ENCODE peak calls at places on chromosome 3, in eight cellular contexts. Q is Panc1, I is HCT116, X is GM23338, Y is upper lobe of left lung, B is K562, N is HepG2, W is GM12878. R is an unnamed sample.

GRCh38 chr3:108806316-108806715 is 16.3 kb upstream of the TRAT1 start:
- ATAC-seq in Q (no peak), I (no peak), X (no peak), Y (no peak), B (no peak), N (no peak), W (no peak), R (no peak)

GRCh38 chr3:124172297-124172696 is 180.4 kb upstream of the ROPN1 start:
- ATAC-seq in Q (no peak), I (no peak), X (no peak), Y (no peak), B (no peak), N (no peak), W (no peak), R (no peak)

GRCh38 chr3:158737410-158737809 is 5.2 kb upstream of the RARRES1 start:
- ATAC-seq in Q (no peak), I (no peak), X (no peak), Y (no peak), B (no peak), N (no peak), W (no peak), R (no peak)

GRCh38 chr3:159150176-159150575 is 348.3 kb downstream of the MFSD1 start:
- ATAC-seq in Q (no peak), I (peak), X (peak), Y (no peak), B (no peak), N (no peak), W (no peak), R (no peak)

GRCh38 chr3:125043599-125044151 is 12.1 kb downstream of the HEG1 start:
- ATAC-seq in Q (no peak), I (no peak), X (peak), Y (peak), B (no peak), N (no peak), W (no peak), R (peak)

GRCh38 chr3:11452988-11453847 is 181.0 kb downstream of the ATG7 start:
- ATAC-seq in Q (peak), I (no peak), X (no peak), Y (peak), B (no peak), N (no peak), W (no peak), R (peak)

GRCh38 chr3:99681976-99682375 is 43.6 kb downstream of the COL8A1 start:
- ATAC-seq in Q (no peak), I (no peak), X (no peak), Y (no peak), B (no peak), N (no peak), W (no peak), R (no peak)

GRCh38 chr3:122077293-122078234 is 22.4 kb downstream of the CD86 start:
- ATAC-seq in Q (no peak), I (no peak), X (no peak), Y (peak), B (no peak), N (peak), W (peak), R (peak)

GRCh38 chr3:66797916-66798560 is 200.1 kb upstream of the KBTBD8 start:
- ATAC-seq in Q (no peak), I (no peak), X (peak), Y (peak), B (no peak), N (no peak), W (no peak), R (peak)
- H3K4me3 ChIP-seq in Q (no peak), I (no peak), X (peak), Y (no peak), B (no peak), N (no peak), W (no peak), R (no peak)

DNA sequence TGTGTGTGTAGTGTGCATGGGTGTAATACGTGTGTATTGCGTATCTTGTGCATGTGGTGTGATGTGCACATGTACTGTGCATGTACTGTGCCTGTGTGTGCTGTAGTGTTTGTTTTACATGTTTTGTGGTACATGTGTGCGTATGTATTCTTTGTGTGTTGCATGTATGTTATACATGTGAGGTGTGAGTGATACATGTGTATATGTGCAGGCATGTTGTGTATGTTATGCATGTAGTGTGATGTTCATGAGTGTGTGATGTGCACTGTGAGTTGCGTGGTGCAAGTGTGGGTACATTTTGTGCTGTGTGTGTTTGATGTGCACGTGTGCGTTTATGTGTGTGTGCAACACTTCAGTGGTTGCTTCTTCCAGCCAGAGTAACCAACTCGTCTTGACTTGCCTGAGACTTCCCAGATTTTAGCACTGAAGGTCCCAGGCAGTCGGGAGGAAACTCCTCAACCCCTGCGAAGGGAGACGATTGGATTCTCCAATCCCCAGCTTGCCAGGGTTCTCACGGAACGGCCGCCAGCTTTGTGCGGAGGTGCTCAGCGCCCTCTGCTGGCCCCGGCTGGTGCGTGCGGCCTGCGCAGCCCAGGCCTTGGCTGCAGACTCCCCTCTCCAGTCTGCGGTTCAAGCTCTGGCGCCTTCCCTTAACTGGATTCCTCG is 3.6 kb downstream of the GALNT15 start:
- ATAC-seq in Q (peak), I (peak), X (peak), Y (peak), B (peak), N (peak), W (peak), R (peak)
- TF ChIP-seq POLR2AphosphoS5 in Q (no peak), I (no peak), X (no peak), Y (no peak), B (no peak), N (no peak), W (no peak), R (peak)

GRCh38 chr3:43288366-43288765 is 2.0 kb downstream of the SNRK start:
- ATAC-seq in Q (no peak), I (no peak), X (no peak), Y (peak), B (no peak), N (peak), W (peak), R (no peak)
- H3K27ac ChIP-seq in Q (peak), I (no peak), X (no peak), Y (peak), B (no peak), N (peak), W (peak), R (peak)

GRCh38 chr3:120563356-120564022 is 32.6 kb upstream of the NDUFB4 start:
- ATAC-seq in Q (no peak), I (no peak), X (no peak), Y (no peak), B (no peak), N (no peak), W (no peak), R (no peak)

GRCh38 chr3:120558784-120559227 is 37.3 kb upstream of the NDUFB4 start:
- ATAC-seq in Q (peak), I (peak), X (peak), Y (peak), B (peak), N (peak), W (peak), R (peak)

GRCh38 chr3:120559228-120560061 is 36.7 kb upstream of the NDUFB4 start:
- ATAC-seq in Q (peak), I (peak), X (peak), Y (peak), B (peak), N (peak), W (peak), R (peak)

GRCh38 chr3:120561251-120562045 is 34.7 kb upstream of the NDUFB4 start:
- ATAC-seq in Q (peak), I (peak), X (peak), Y (peak), B (peak), N (peak), W (peak), R (peak)

DNA sequence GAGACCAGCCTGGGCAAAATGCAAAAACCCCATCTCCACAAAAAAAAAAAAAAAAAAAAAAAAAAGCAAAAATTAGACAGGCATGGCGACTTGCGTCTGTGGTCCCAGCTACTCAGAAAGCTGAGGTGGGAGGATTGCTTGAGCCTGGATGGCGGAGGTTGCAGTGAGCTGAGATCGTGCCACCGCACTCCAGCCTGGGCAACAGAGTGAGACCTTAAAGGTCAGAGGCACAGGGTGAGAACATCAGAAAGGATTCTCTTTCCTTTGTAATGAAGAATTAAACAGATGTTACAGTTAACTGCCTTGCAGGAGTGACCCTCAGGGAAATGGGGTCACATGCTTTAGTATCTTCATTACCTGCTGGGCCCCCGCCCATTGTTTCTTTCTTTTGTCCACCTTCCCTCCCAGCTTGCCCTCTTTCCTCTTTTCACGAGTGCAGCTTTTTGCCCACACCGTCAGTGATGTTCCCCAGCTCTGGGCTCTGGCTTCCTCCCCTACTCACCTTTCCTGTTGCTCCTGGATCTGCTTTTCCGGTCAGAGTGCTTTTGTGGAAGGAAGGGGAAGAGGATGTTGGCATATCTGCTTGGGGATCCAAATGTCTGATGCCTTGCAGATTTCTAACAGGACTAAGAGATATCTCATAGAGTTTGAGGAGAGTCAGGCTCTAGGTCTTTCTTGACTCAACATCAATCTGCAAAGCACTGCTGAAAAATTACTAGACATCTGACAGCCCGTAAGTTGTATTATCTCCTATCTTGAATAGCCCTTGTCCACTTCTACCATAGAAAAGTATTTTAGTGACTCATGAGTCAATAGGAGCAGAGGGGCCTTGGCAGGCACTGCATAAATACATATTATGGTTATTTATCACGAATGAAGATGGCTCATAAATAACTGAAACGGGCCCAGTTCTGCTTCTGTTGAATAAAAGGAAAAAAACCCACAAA is 35.6 kb upstream of the NDUFB4 start:
- ATAC-seq in Q (no peak), I (no peak), X (peak), Y (no peak), B (no peak), N (no peak), W (no peak), R (no peak)
- H3K4me3 ChIP-seq in Q (no peak), I (no peak), X (peak), Y (no peak), B (no peak), N (no peak), W (no peak), R (no peak)

GRCh38 chr3:46923559-46924350 is 46.2 kb downstream of the PTH1R start:
- ATAC-seq in Q (peak), I (peak), X (peak), Y (peak), B (peak), N (peak), W (no peak), R (peak)
- TF ChIP-seq POLR2AphosphoS5 in Q (no peak), I (no peak), X (no peak), Y (no peak), B (no peak), N (no peak), W (no peak), R (no peak)

DNA sequence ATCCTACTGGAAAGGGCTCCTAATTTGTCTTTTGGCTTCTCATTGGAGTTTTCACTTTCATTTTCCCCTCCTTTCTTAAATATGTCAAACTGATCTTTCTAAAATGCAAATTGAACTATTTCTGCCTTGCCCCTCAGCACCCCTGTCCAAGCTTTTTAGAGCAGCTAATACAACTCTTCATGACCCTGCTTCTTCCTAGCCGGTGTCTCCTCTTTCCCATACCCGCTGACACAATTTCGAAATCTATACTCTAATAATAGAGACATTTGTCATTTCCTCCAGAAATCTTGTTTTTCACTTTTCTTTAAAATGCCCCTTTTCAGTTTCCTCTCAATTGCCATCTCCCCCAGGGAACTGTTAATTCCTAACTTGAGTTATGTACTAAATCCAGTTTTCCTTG is 2.9 kb upstream of the EPHA3 start:
- ATAC-seq in Q (no peak), I (no peak), X (no peak), Y (no peak), B (no peak), N (no peak), W (peak), R (no peak)
- H3K27ac ChIP-seq in Q (no peak), I (no peak), X (no peak), Y (no peak), B (no peak), N (no peak), W (no peak), R (no peak)

GRCh38 chr3:117217355-117217754 is 507.8 kb downstream of the TUSC7 start:
- ATAC-seq in Q (no peak), I (no peak), X (no peak), Y (no peak), B (no peak), N (no peak), W (no peak), R (no peak)
- H3K4me3 ChIP-seq in Q (no peak), I (no peak), X (no peak), Y (no peak), B (no peak), N (no peak), W (no peak), R (no peak)

GRCh38 chr3:185658504-185658912 is 72.4 kb downstream of the SENP2 start:
- ATAC-seq in Q (peak), I (peak), X (no peak), Y (peak), B (no peak), N (no peak), W (no peak), R (peak)
- TF ChIP-seq POLR2AphosphoS5 in Q (no peak), I (no peak), X (no peak), Y (peak), B (peak), N (no peak), W (no peak), R (peak)

DNA sequence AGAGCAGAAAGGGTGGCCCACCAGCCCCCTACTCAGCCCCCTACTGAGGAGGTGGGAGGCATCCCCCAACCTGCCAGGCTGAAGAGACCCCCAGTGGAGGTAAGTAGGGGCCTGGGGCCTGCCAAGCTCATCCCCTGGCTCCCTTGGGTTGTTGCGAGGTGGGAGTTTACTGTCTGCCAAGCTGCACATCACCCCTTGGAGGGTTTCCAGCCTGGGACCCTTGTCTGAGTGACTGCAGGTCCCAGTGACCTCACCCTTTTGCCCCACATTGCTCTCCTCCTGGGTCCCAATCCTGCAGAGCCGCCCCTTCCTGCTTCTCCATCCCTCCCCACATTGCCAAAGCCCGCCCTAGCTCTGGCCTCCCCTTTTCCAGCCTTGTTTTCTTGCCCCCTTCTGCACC is 1.0 kb upstream of the ALS2CL start:
- ATAC-seq in Q (no peak), I (no peak), X (no peak), Y (no peak), B (no peak), N (no peak), W (no peak), R (no peak)
- H3K27ac ChIP-seq in Q (no peak), I (peak), X (no peak), Y (peak), B (no peak), N (no peak), W (no peak), R (peak)

GRCh38 chr3:150766742-150767141 is 3.8 kb upstream of the SIAH2 start:
- ATAC-seq in Q (no peak), I (no peak), X (no peak), Y (no peak), B (no peak), N (no peak), W (no peak), R (no peak)

GRCh38 chr3:150765949-150766720 is 3.2 kb upstream of the SIAH2 start:
- ATAC-seq in Q (no peak), I (no peak), X (no peak), Y (no peak), B (no peak), N (peak), W (peak), R (no peak)

GRCh38 chr3:150763122-150763840 is at the start of gene SIAH2:
- ATAC-seq in Q (peak), I (peak), X (peak), Y (peak), B (peak), N (peak), W (peak), R (peak)

GRCh38 chr3:150763841-150764483 is 993 bp upstream of the SIAH2 start:
- ATAC-seq in Q (peak), I (peak), X (peak), Y (peak), B (peak), N (peak), W (peak), R (peak)

DNA sequence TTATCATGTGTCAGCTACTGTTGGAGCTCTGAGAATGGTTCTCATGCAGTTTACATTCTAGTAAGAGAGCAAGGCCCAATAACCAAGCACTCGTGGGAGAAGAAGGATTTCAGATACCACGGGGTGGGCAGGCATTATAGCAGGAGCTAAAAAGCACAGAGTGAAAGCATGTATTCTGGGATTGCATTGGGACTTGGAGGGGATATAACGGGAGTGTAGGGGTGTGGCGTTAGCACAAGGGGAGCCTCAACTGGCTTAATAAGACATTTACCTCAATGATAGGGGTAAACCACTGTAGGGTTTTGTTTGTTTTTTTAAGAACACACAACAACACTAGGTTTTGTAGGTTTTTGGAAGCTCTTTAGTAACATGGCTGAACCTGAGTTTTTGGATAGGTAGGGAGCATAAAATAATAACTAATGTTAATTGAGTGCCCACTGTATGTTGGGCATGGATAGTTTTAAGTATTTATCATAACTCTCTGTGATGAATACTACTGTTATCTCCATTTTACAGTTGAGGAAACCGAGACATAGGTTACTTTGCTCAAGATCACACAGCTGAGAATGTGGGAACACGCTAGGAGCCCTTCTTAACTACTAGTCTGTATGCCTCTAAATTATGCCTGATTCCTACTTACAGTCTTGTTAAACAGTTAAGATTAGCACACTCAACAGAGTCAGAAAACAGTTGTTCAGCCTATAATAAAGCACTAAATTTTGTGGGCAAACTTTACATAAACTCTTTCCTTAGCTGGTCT is 1.8 kb upstream of the SIAH2 start:
- ATAC-seq in Q (no peak), I (no peak), X (no peak), Y (no peak), B (no peak), N (no peak), W (no peak), R (no peak)
- H3K4me3 ChIP-seq in Q (no peak), I (peak), X (no peak), Y (no peak), B (peak), N (peak), W (peak), R (no peak)